ENCODE peak calls at places on chromosome 3, in ten cellular contexts. T is effector memory CD8-positive, alpha-beta T cell; W is breast epithelium; G is amniotic epithelial cell; C is left lung; F is HAP-1; D is NCI-H1105; Z is activated naive CD4-positive, alpha-beta T cell treated with anti-CD3 and anti-CD28 coated beads, Interleukin-2, amount 50 U/mL, for 16 hours; V is foreskin fibroblast; U is cardiac muscle cell. Y is an unnamed sample.

GRCh38 chr3:76753599-76753998 is 286.3 kb upstream of the ROBO2 start:
- DNase-seq in T (no peak), W (no peak), G (no peak), C (no peak), F (no peak), D (no peak), Z (no peak), V (no peak), U (no peak), Y (no peak)

GRCh38 chr3:37800022-37800493 is 61.6 kb upstream of the CTDSPL start:
- DNase-seq in T (no peak), W (no peak), G (no peak), C (no peak), F (no peak), D (no peak), Z (no peak), V (no peak), U (no peak), Y (no peak)

GRCh38 chr3:134242649-134243637 is 7.7 kb downstream of the RYK start:
- DNase-seq in T (no peak), W (no peak), G (peak; percentile 86), C (no peak), F (no peak), D (no peak), Z (no peak), V (peak; percentile 87), U (peak; percentile 86), Y (peak; percentile 71)

GRCh38 chr3:178669046-178669445 is 132.8 kb downstream of the KCNMB2 start:
- DNase-seq in T (no peak), W (no peak), G (no peak), C (no peak), F (no peak), D (no peak), Z (no peak), V (no peak), U (peak; percentile 22), Y (peak; percentile 1)

GRCh38 chr3:67558429-67558828 is 96.0 kb downstream of the SUCLG2 start:
- DNase-seq in T (no peak), W (no peak), G (no peak), C (no peak), F (no peak), D (no peak), Z (no peak), V (peak; percentile 28), U (peak; percentile 74), Y (peak; percentile 21)

GRCh38 chr3:178352300-178353021 is 183.8 kb upstream of the KCNMB2 start:
- DNase-seq in T (no peak), W (no peak), G (peak; percentile 86), C (no peak), F (no peak), D (peak; percentile 19), Z (no peak), V (peak; percentile 80), U (peak; percentile 94), Y (peak; percentile 67)

GRCh38 chr3:112042842-112043280 is 8.3 kb downstream of the TMPRSS7 start:
- DNase-seq in T (no peak), W (no peak), G (no peak), C (no peak), F (no peak), D (peak; percentile 96), Z (no peak), V (no peak), U (no peak), Y (no peak)

GRCh38 chr3:194072097-194072428 is 63.9 kb upstream of the HES1 start:
- DNase-seq in T (no peak), W (no peak), G (peak; percentile 40), C (peak; percentile 31), F (no peak), D (no peak), Z (no peak), V (no peak), U (no peak), Y (no peak)

GRCh38 chr3:61669203-61669602 is 107.8 kb downstream of the PTPRG start:
- DNase-seq in T (no peak), W (no peak), G (no peak), C (no peak), F (no peak), D (no peak), Z (no peak), V (no peak), U (no peak), Y (no peak)

GRCh38 chr3:109224333-109224732 is 87.8 kb downstream of the C3orf85 start:
- DNase-seq in T (no peak), W (no peak), G (no peak), C (no peak), F (peak; percentile 40), D (no peak), Z (no peak), V (no peak), U (peak; percentile 15), Y (no peak)

GRCh38 chr3:13420817-13421755 is 964 bp upstream of the NUP210 start:
- DNase-seq in T (peak; percentile 80), W (no peak), G (no peak), C (no peak), F (no peak), D (no peak), Z (peak; percentile 79), V (no peak), U (no peak), Y (no peak)

GRCh38 chr3:194801378-194802124 is 115.9 kb downstream of the FAM43A start:
- DNase-seq in T (no peak), W (no peak), G (no peak), C (no peak), F (no peak), D (no peak), Z (no peak), V (no peak), U (no peak), Y (no peak)

GRCh38 chr3:13873818-13874217 is 6.1 kb downstream of the WNT7A start:
- DNase-seq in T (no peak), W (peak; percentile 1), G (no peak), C (no peak), F (no peak), D (no peak), Z (no peak), V (no peak), U (no peak), Y (no peak)

GRCh38 chr3:23116041-23116440 is 87.1 kb upstream of the UBE2E2 start:
- DNase-seq in T (no peak), W (no peak), G (no peak), C (no peak), F (no peak), D (no peak), Z (no peak), V (no peak), U (no peak), Y (no peak)